ENCODE peak calls at places on chromosome 14, in ten cellular contexts. One of them, this sample, is unnamed.

GRCh38 chr14:97217094-97217885 is 420.1 kb downstream of the VRK1 start:
- DNase-seq in K562: no peak
- DNase-seq in CD4-positive, CD25-positive, alpha-beta regulatory T cell: no peak
- DNase-seq in CD8-positive, alpha-beta memory T cell: no peak
- DNase-seq in SK-N-SH: no peak
- DNase-seq in psoas muscle: no peak
- DNase-seq in thoracic aorta: no peak
- DNase-seq in cardiac muscle cell: no peak
- DNase-seq in uterus: no peak
- DNase-seq in epithelial cell of prostate: no peak
- DNase-seq in this sample: no peak

GRCh38 chr14:95339301-95339865 is 19.7 kb upstream of the CLMN start:
- DNase-seq in K562: no peak
- DNase-seq in CD4-positive, CD25-positive, alpha-beta regulatory T cell: no peak
- DNase-seq in CD8-positive, alpha-beta memory T cell: no peak
- DNase-seq in SK-N-SH: no peak
- DNase-seq in psoas muscle: no peak
- DNase-seq in thoracic aorta: no peak
- DNase-seq in cardiac muscle cell: no peak
- DNase-seq in uterus: no peak
- DNase-seq in epithelial cell of prostate: no peak
- DNase-seq in this sample: no peak

GRCh38 chr14:29553427-29553826 is 374.2 kb downstream of the PRKD1 start:
- DNase-seq in K562: no peak
- DNase-seq in CD4-positive, CD25-positive, alpha-beta regulatory T cell: no peak
- DNase-seq in CD8-positive, alpha-beta memory T cell: no peak
- DNase-seq in SK-N-SH: no peak
- DNase-seq in psoas muscle: no peak
- DNase-seq in thoracic aorta: no peak
- DNase-seq in cardiac muscle cell: no peak
- DNase-seq in uterus: no peak
- DNase-seq in epithelial cell of prostate: no peak
- DNase-seq in this sample: no peak

GRCh38 chr14:25048170-25049126 is 1.5 kb downstream of the STXBP6 start:
- DNase-seq in K562: peak; percentile 39
- DNase-seq in CD4-positive, CD25-positive, alpha-beta regulatory T cell: no peak
- DNase-seq in CD8-positive, alpha-beta memory T cell: no peak
- DNase-seq in SK-N-SH: no peak
- DNase-seq in psoas muscle: peak; percentile 72
- DNase-seq in thoracic aorta: no peak
- DNase-seq in cardiac muscle cell: no peak
- DNase-seq in uterus: peak; percentile 58
- DNase-seq in epithelial cell of prostate: peak; percentile 39
- DNase-seq in this sample: peak; percentile 21

GRCh38 chr14:26703967-26704366 is 106.1 kb upstream of the NOVA1 start:
- DNase-seq in K562: no peak
- DNase-seq in CD4-positive, CD25-positive, alpha-beta regulatory T cell: no peak
- DNase-seq in CD8-positive, alpha-beta memory T cell: no peak
- DNase-seq in SK-N-SH: no peak
- DNase-seq in psoas muscle: no peak
- DNase-seq in thoracic aorta: no peak
- DNase-seq in cardiac muscle cell: no peak
- DNase-seq in uterus: no peak
- DNase-seq in epithelial cell of prostate: no peak
- DNase-seq in this sample: no peak

GRCh38 chr14:77243853-77244252 is 27.2 kb downstream of the NGB start:
- DNase-seq in K562: no peak
- DNase-seq in CD4-positive, CD25-positive, alpha-beta regulatory T cell: no peak
- DNase-seq in CD8-positive, alpha-beta memory T cell: no peak
- DNase-seq in SK-N-SH: no peak
- DNase-seq in psoas muscle: peak; percentile 41
- DNase-seq in thoracic aorta: no peak
- DNase-seq in cardiac muscle cell: no peak
- DNase-seq in uterus: no peak
- DNase-seq in epithelial cell of prostate: no peak
- DNase-seq in this sample: no peak

GRCh38 chr14:90760591-90761316 is 55.5 kb downstream of the TTC7B start:
- DNase-seq in K562: peak; percentile 34
- DNase-seq in CD4-positive, CD25-positive, alpha-beta regulatory T cell: no peak
- DNase-seq in CD8-positive, alpha-beta memory T cell: no peak
- DNase-seq in SK-N-SH: peak; percentile 48
- DNase-seq in psoas muscle: no peak
- DNase-seq in thoracic aorta: no peak
- DNase-seq in cardiac muscle cell: peak; percentile 42
- DNase-seq in uterus: no peak
- DNase-seq in epithelial cell of prostate: no peak
- DNase-seq in this sample: no peak

GRCh38 chr14:22375321-22375930 is 213.6 kb downstream of the DAD1 start:
- DNase-seq in K562: peak; percentile 27
- DNase-seq in CD4-positive, CD25-positive, alpha-beta regulatory T cell: no peak
- DNase-seq in CD8-positive, alpha-beta memory T cell: no peak
- DNase-seq in SK-N-SH: peak; percentile 21
- DNase-seq in psoas muscle: no peak
- DNase-seq in thoracic aorta: no peak
- DNase-seq in cardiac muscle cell: peak; percentile 64
- DNase-seq in uterus: no peak
- DNase-seq in epithelial cell of prostate: no peak
- DNase-seq in this sample: no peak

GRCh38 chr14:78123650-78124253 is 46.4 kb upstream of the NRXN3 start:
- DNase-seq in K562: no peak
- DNase-seq in CD4-positive, CD25-positive, alpha-beta regulatory T cell: no peak
- DNase-seq in CD8-positive, alpha-beta memory T cell: no peak
- DNase-seq in SK-N-SH: no peak
- DNase-seq in psoas muscle: no peak
- DNase-seq in thoracic aorta: no peak
- DNase-seq in cardiac muscle cell: no peak
- DNase-seq in uterus: no peak
- DNase-seq in epithelial cell of prostate: no peak
- DNase-seq in this sample: no peak

GRCh38 chr14:68971411-68972035 is 7.6 kb downstream of the ACTN1 start:
- DNase-seq in K562: no peak
- DNase-seq in CD4-positive, CD25-positive, alpha-beta regulatory T cell: no peak
- DNase-seq in CD8-positive, alpha-beta memory T cell: no peak
- DNase-seq in SK-N-SH: no peak
- DNase-seq in psoas muscle: no peak
- DNase-seq in thoracic aorta: no peak
- DNase-seq in cardiac muscle cell: no peak
- DNase-seq in uterus: no peak
- DNase-seq in epithelial cell of prostate: no peak
- DNase-seq in this sample: no peak
- H3K27ac ChIP-seq in K562: no peak overlapping the region
- H3K27ac ChIP-seq in CD4-positive, CD25-positive, alpha-beta regulatory T cell: peak overlapping the region; percentile 86
- H3K27ac ChIP-seq in CD8-positive, alpha-beta memory T cell: no peak overlapping the region
- H3K27ac ChIP-seq in SK-N-SH: no peak overlapping the region
- H3K27ac ChIP-seq in psoas muscle: no peak overlapping the region
- H3K27ac ChIP-seq in thoracic aorta: peak overlapping the region; percentile 100
- H3K27ac ChIP-seq in cardiac muscle cell: no peak overlapping the region
- H3K27ac ChIP-seq in uterus: peak overlapping the region; percentile 78
- H3K27ac ChIP-seq in epithelial cell of prostate: peak overlapping the region; percentile 99
- H3K27ac ChIP-seq in this sample: no peak overlapping the region

GRCh38 chr14:64779472-64779871 is 75.2 kb downstream of the PLEKHG3 start:
- DNase-seq in K562: no peak
- DNase-seq in CD4-positive, CD25-positive, alpha-beta regulatory T cell: no peak
- DNase-seq in CD8-positive, alpha-beta memory T cell: peak; percentile 18
- DNase-seq in SK-N-SH: no peak
- DNase-seq in psoas muscle: no peak
- DNase-seq in thoracic aorta: no peak
- DNase-seq in cardiac muscle cell: no peak
- DNase-seq in uterus: no peak
- DNase-seq in epithelial cell of prostate: no peak
- DNase-seq in this sample: no peak
- H3K27ac ChIP-seq in K562: no peak overlapping the region
- H3K27ac ChIP-seq in CD4-positive, CD25-positive, alpha-beta regulatory T cell: no peak overlapping the region
- H3K27ac ChIP-seq in CD8-positive, alpha-beta memory T cell: no peak overlapping the region
- H3K27ac ChIP-seq in SK-N-SH: no peak overlapping the region
- H3K27ac ChIP-seq in psoas muscle: peak overlapping the region; percentile 30
- H3K27ac ChIP-seq in thoracic aorta: no peak overlapping the region
- H3K27ac ChIP-seq in cardiac muscle cell: no peak overlapping the region
- H3K27ac ChIP-seq in uterus: no peak overlapping the region
- H3K27ac ChIP-seq in epithelial cell of prostate: no peak overlapping the region
- H3K27ac ChIP-seq in this sample: no peak overlapping the region

GRCh38 chr14:106657460-106657859 is 1131.1 kb downstream of the TMEM121 start:
- DNase-seq in K562: no peak
- DNase-seq in CD4-positive, CD25-positive, alpha-beta regulatory T cell: peak; percentile 27
- DNase-seq in CD8-positive, alpha-beta memory T cell: peak; percentile 64
- DNase-seq in SK-N-SH: peak; percentile 17
- DNase-seq in psoas muscle: no peak
- DNase-seq in thoracic aorta: no peak
- DNase-seq in cardiac muscle cell: no peak
- DNase-seq in uterus: no peak
- DNase-seq in epithelial cell of prostate: no peak
- DNase-seq in this sample: no peak
- H3K27ac ChIP-seq in K562: no peak overlapping the region
- H3K27ac ChIP-seq in CD4-positive, CD25-positive, alpha-beta regulatory T cell: no peak overlapping the region
- H3K27ac ChIP-seq in CD8-positive, alpha-beta memory T cell: no peak overlapping the region
- H3K27ac ChIP-seq in SK-N-SH: no peak overlapping the region
- H3K27ac ChIP-seq in psoas muscle: no peak overlapping the region
- H3K27ac ChIP-seq in thoracic aorta: no peak overlapping the region
- H3K27ac ChIP-seq in cardiac muscle cell: no peak overlapping the region
- H3K27ac ChIP-seq in uterus: no peak overlapping the region
- H3K27ac ChIP-seq in epithelial cell of prostate: no peak overlapping the region
- H3K27ac ChIP-seq in this sample: no peak overlapping the region

GRCh38 chr14:65239897-65240296 is 137.6 kb upstream of the MAX start:
- DNase-seq in K562: no peak
- DNase-seq in CD4-positive, CD25-positive, alpha-beta regulatory T cell: no peak
- DNase-seq in CD8-positive, alpha-beta memory T cell: no peak
- DNase-seq in SK-N-SH: no peak
- DNase-seq in psoas muscle: no peak
- DNase-seq in thoracic aorta: no peak
- DNase-seq in cardiac muscle cell: no peak
- DNase-seq in uterus: no peak
- DNase-seq in epithelial cell of prostate: no peak
- DNase-seq in this sample: peak; percentile 47
- H3K27ac ChIP-seq in K562: no peak overlapping the region
- H3K27ac ChIP-seq in CD4-positive, CD25-positive, alpha-beta regulatory T cell: no peak overlapping the region
- H3K27ac ChIP-seq in CD8-positive, alpha-beta memory T cell: no peak overlapping the region
- H3K27ac ChIP-seq in SK-N-SH: no peak overlapping the region
- H3K27ac ChIP-seq in psoas muscle: no peak overlapping the region
- H3K27ac ChIP-seq in thoracic aorta: no peak overlapping the region
- H3K27ac ChIP-seq in cardiac muscle cell: peak overlapping the region; percentile 44
- H3K27ac ChIP-seq in uterus: no peak overlapping the region
- H3K27ac ChIP-seq in epithelial cell of prostate: no peak overlapping the region
- H3K27ac ChIP-seq in this sample: peak overlapping the region; percentile 99

GRCh38 chr14:102727336-102728095 is 49.7 kb upstream of the TRAF3 start:
- DNase-seq in K562: no peak
- DNase-seq in CD4-positive, CD25-positive, alpha-beta regulatory T cell: no peak
- DNase-seq in CD8-positive, alpha-beta memory T cell: no peak
- DNase-seq in SK-N-SH: no peak
- DNase-seq in psoas muscle: no peak
- DNase-seq in thoracic aorta: no peak
- DNase-seq in cardiac muscle cell: no peak
- DNase-seq in uterus: no peak
- DNase-seq in epithelial cell of prostate: no peak
- DNase-seq in this sample: no peak

GRCh38 chr14:102729268-102729667 is 48.0 kb upstream of the TRAF3 start:
- DNase-seq in K562: no peak
- DNase-seq in CD4-positive, CD25-positive, alpha-beta regulatory T cell: no peak
- DNase-seq in CD8-positive, alpha-beta memory T cell: no peak
- DNase-seq in SK-N-SH: no peak
- DNase-seq in psoas muscle: no peak
- DNase-seq in thoracic aorta: no peak
- DNase-seq in cardiac muscle cell: no peak
- DNase-seq in uterus: no peak
- DNase-seq in epithelial cell of prostate: no peak
- DNase-seq in this sample: no peak

GRCh38 chr14:102728509-102728908 is 48.7 kb upstream of the TRAF3 start:
- DNase-seq in K562: no peak
- DNase-seq in CD4-positive, CD25-positive, alpha-beta regulatory T cell: no peak
- DNase-seq in CD8-positive, alpha-beta memory T cell: no peak
- DNase-seq in SK-N-SH: no peak
- DNase-seq in psoas muscle: no peak
- DNase-seq in thoracic aorta: no peak
- DNase-seq in cardiac muscle cell: no peak
- DNase-seq in uterus: no peak
- DNase-seq in epithelial cell of prostate: no peak
- DNase-seq in this sample: peak; percentile 63

GRCh38 chr14:102731101-102731870 is 46.0 kb upstream of the TRAF3 start:
- DNase-seq in K562: no peak
- DNase-seq in CD4-positive, CD25-positive, alpha-beta regulatory T cell: no peak
- DNase-seq in CD8-positive, alpha-beta memory T cell: no peak
- DNase-seq in SK-N-SH: no peak
- DNase-seq in psoas muscle: no peak
- DNase-seq in thoracic aorta: no peak
- DNase-seq in cardiac muscle cell: no peak
- DNase-seq in uterus: no peak
- DNase-seq in epithelial cell of prostate: no peak
- DNase-seq in this sample: no peak

GRCh38 chr14:102729825-102730224 is 47.4 kb upstream of the TRAF3 start:
- DNase-seq in K562: no peak
- DNase-seq in CD4-positive, CD25-positive, alpha-beta regulatory T cell: no peak
- DNase-seq in CD8-positive, alpha-beta memory T cell: no peak
- DNase-seq in SK-N-SH: no peak
- DNase-seq in psoas muscle: no peak
- DNase-seq in thoracic aorta: no peak
- DNase-seq in cardiac muscle cell: no peak
- DNase-seq in uterus: no peak
- DNase-seq in epithelial cell of prostate: no peak
- DNase-seq in this sample: no peak
- H3K27ac ChIP-seq in K562: no peak overlapping the region
- H3K27ac ChIP-seq in CD4-positive, CD25-positive, alpha-beta regulatory T cell: no peak overlapping the region
- H3K27ac ChIP-seq in CD8-positive, alpha-beta memory T cell: no peak overlapping the region
- H3K27ac ChIP-seq in SK-N-SH: no peak overlapping the region
- H3K27ac ChIP-seq in psoas muscle: no peak overlapping the region
- H3K27ac ChIP-seq in thoracic aorta: no peak overlapping the region
- H3K27ac ChIP-seq in cardiac muscle cell: no peak overlapping the region
- H3K27ac ChIP-seq in uterus: no peak overlapping the region
- H3K27ac ChIP-seq in epithelial cell of prostate: no peak overlapping the region
- H3K27ac ChIP-seq in this sample: peak overlapping the region; percentile 45

GRCh38 chr14:74609721-74610120 is 2.3 kb downstream of the LTBP2 start:
- DNase-seq in K562: no peak
- DNase-seq in CD4-positive, CD25-positive, alpha-beta regulatory T cell: no peak
- DNase-seq in CD8-positive, alpha-beta memory T cell: no peak
- DNase-seq in SK-N-SH: no peak
- DNase-seq in psoas muscle: no peak
- DNase-seq in thoracic aorta: no peak
- DNase-seq in cardiac muscle cell: no peak
- DNase-seq in uterus: peak; percentile 20
- DNase-seq in epithelial cell of prostate: no peak
- DNase-seq in this sample: no peak
- H3K27ac ChIP-seq in K562: no peak overlapping the region
- H3K27ac ChIP-seq in CD4-positive, CD25-positive, alpha-beta regulatory T cell: no peak overlapping the region
- H3K27ac ChIP-seq in CD8-positive, alpha-beta memory T cell: no peak overlapping the region
- H3K27ac ChIP-seq in SK-N-SH: no peak overlapping the region
- H3K27ac ChIP-seq in psoas muscle: no peak overlapping the region
- H3K27ac ChIP-seq in thoracic aorta: peak overlapping the region; percentile 88
- H3K27ac ChIP-seq in cardiac muscle cell: no peak overlapping the region
- H3K27ac ChIP-seq in uterus: peak overlapping the region; percentile 83
- H3K27ac ChIP-seq in epithelial cell of prostate: no peak overlapping the region
- H3K27ac ChIP-seq in this sample: no peak overlapping the region

DNA sequence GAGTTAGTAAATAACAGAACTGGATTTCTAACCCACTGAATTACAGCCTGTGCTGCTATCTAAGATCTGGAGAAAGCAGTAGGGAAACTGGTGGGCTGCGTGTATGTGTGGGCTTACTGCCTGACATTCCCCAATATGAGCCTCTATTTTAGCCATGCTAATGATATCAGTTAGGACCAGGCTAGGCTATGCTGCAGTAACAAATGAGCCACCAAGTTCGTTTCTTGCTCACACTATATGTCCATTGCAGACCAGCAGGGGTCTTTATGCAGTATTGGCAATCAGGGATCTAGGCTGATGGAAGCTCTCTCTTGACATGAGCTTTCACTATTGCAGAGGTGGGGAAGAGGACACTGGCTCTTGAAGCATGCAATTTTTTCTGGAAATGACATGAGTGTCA is 40.4 kb downstream of the FOS start:
- DNase-seq in K562: no peak
- DNase-seq in CD4-positive, CD25-positive, alpha-beta regulatory T cell: no peak
- DNase-seq in CD8-positive, alpha-beta memory T cell: no peak
- DNase-seq in SK-N-SH: no peak
- DNase-seq in psoas muscle: no peak
- DNase-seq in thoracic aorta: no peak
- DNase-seq in cardiac muscle cell: no peak
- DNase-seq in uterus: no peak
- DNase-seq in epithelial cell of prostate: no peak
- DNase-seq in this sample: no peak
- H3K27ac ChIP-seq in K562: no peak overlapping the region
- H3K27ac ChIP-seq in CD4-positive, CD25-positive, alpha-beta regulatory T cell: no peak overlapping the region
- H3K27ac ChIP-seq in CD8-positive, alpha-beta memory T cell: no peak overlapping the region
- H3K27ac ChIP-seq in SK-N-SH: no peak overlapping the region
- H3K27ac ChIP-seq in psoas muscle: no peak overlapping the region
- H3K27ac ChIP-seq in thoracic aorta: no peak overlapping the region
- H3K27ac ChIP-seq in cardiac muscle cell: no peak overlapping the region
- H3K27ac ChIP-seq in uterus: no peak overlapping the region
- H3K27ac ChIP-seq in epithelial cell of prostate: no peak overlapping the region
- H3K27ac ChIP-seq in this sample: no peak overlapping the region